ENCODE peak calls at places on chromosome 21, in ten cellular contexts. A, Z, W, Y, F, N, Q, G, U and C are unnamed samples.

GRCh38 chr21:32423320-32423719 is 10.8 kb downstream of the EVA1C start:
- DNase-seq in A (no peak), Z (no peak), W (no peak), Y (no peak), F (peak; percentile 94), N (no peak), Q (no peak), G (no peak), U (no peak), C (no peak)

GRCh38 chr21:26130249-26130896 is 40.2 kb downstream of the APP start:
- DNase-seq in A (no peak), Z (no peak), W (no peak), Y (no peak), F (peak; percentile 82), N (no peak), Q (no peak), G (no peak), U (no peak), C (no peak)

GRCh38 chr21:26116456-26117011 is 54.0 kb downstream of the APP start:
- DNase-seq in A (no peak), Z (no peak), W (no peak), Y (no peak), F (peak; percentile 44), N (no peak), Q (peak; percentile 76), G (no peak), U (peak; percentile 23), C (no peak)

GRCh38 chr21:25573409-25574206 is 33.7 kb downstream of the MRPL39 start:
- DNase-seq in A (no peak), Z (no peak), W (no peak), Y (no peak), F (peak; percentile 99), N (peak; percentile 16), Q (no peak), G (no peak), U (peak; percentile 6), C (peak; percentile 71)

GRCh38 chr21:25735895-25736597 is 1.3 kb downstream of the GABPA start:
- DNase-seq in A (no peak), Z (no peak), W (no peak), Y (no peak), F (peak; percentile 42), N (peak; percentile 25), Q (peak; percentile 35), G (no peak), U (peak; percentile 21), C (peak; percentile 54)

GRCh38 chr21:32412998-32413504 is 545 bp downstream of the EVA1C start:
- DNase-seq in A (peak; percentile 40), Z (peak; percentile 58), W (no peak), Y (peak; percentile 45), F (no peak), N (peak; percentile 72), Q (peak; percentile 63), G (no peak), U (no peak), C (no peak)

GRCh38 chr21:27590271-27590670 is 623.4 kb upstream of the ADAMTS5 start:
- DNase-seq in A (peak; percentile 36), Z (peak; percentile 50), W (no peak), Y (no peak), F (no peak), N (no peak), Q (peak; percentile 21), G (no peak), U (no peak), C (peak; percentile 36)

GRCh38 chr21:25708467-25709065 is 26.1 kb downstream of the ATP5PF start:
- DNase-seq in A (peak; percentile 43), Z (peak; percentile 37), W (no peak), Y (peak; percentile 15), F (peak; percentile 56), N (peak; percentile 38), Q (peak; percentile 58), G (no peak), U (peak; percentile 18), C (no peak)

GRCh38 chr21:14737922-14738321 is 191.8 kb upstream of the SAMSN1 start:
- DNase-seq in A (peak; percentile 34), Z (no peak), W (no peak), Y (no peak), F (peak; percentile 8), N (peak; percentile 73), Q (peak; percentile 76), G (no peak), U (peak; percentile 70), C (no peak)

GRCh38 chr21:32710069-32710784 is 17.6 kb downstream of the SYNJ1 start:
- DNase-seq in A (no peak), Z (no peak), W (no peak), Y (no peak), F (no peak), N (no peak), Q (peak; percentile 32), G (no peak), U (no peak), C (no peak)

GRCh38 chr21:19692231-19692630 is 1288.6 kb upstream of the TMPRSS15 start:
- DNase-seq in A (no peak), Z (no peak), W (no peak), Y (no peak), F (no peak), N (no peak), Q (no peak), G (no peak), U (no peak), C (no peak)

DNA sequence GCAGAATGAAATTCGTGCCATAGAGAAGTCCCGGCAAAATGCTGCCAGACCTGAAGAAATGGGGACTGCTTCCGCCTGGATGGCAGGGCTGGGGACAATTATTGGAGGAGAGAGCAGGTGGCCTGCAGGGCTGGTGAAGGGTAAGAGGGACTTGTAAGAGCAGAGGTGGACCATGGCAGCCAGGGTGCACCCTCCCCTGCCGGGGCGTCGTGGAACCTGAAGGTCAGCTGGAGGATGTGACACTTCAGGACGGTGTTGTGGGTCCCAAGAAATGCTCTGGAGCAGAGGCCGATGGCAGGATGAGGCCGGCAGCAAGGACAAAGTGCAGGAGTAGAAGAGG is 40.3 kb downstream of the RIPK4 start:
- DNase-seq in A (no peak), Z (no peak), W (no peak), Y (no peak), F (no peak), N (no peak), Q (no peak), G (no peak), U (no peak), C (no peak)
- H3K4me3 ChIP-seq in A (no peak overlapping the region), Z (no peak overlapping the region), W (no peak overlapping the region), Y (no peak overlapping the region), F (no peak overlapping the region), N (no peak overlapping the region), Q (no peak overlapping the region), G (no peak overlapping the region), U (peak overlapping the region; percentile 41), C (no peak overlapping the region)

DNA sequence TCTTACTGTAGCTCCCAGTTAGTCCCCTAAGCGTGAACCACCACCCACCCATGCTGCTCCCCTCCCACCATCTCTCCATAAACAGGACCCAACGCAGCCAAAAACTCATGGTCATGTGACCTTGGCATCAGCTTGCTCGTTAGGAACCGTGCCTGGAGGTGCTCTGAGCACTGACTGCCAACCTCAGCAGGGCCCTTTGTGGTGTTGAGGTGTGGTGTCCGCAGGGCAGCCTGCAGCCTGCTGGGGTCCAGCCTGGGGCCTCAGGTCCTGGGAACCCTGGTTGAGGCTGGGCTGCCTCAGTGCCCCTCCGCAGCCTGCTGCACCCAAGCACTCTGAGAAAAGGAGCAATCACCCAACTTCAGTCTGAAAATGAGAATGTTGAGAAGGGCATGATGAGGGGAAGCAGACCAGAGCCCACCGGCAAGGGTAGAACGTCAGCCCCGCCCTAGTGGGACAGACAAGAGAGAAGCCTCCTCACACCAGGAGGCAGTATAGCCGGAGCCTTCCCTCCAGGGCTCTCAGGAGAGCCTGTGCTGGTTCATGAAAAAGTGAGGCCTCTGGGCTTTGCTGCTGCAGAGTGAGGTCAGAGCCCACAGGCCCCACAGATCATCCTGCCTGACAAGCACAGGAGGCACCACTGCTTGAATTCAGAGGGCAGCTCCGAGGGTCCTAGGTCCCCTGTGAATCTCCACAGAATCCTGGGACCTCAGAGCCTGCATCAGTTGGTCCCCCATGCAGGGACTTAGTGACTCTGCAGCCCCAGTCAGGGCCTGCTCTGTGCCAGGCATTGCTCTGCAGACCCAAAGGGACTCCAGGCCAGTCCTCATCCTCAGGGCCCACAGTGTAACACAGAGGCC is 4.9 kb upstream of the COL6A2 start:
- DNase-seq in A (no peak), Z (peak; percentile 35), W (no peak), Y (peak; percentile 52), F (no peak), N (no peak), Q (no peak), G (no peak), U (no peak), C (no peak)
- H3K4me1 ChIP-seq in A (peaks cover 5% of the 10 kb centered on the region), Z (no peaks in the 10 kb centered on the region), W (no peaks in the 10 kb centered on the region), Y (peaks cover 10% of the 10 kb centered on the region), F (peaks cover 25% of the 10 kb centered on the region), N (no peaks in the 10 kb centered on the region), Q (no peaks in the 10 kb centered on the region), G (peaks cover 14% of the 10 kb centered on the region), U (no peaks in the 10 kb centered on the region), C (peaks cover 27% of the 10 kb centered on the region)

GRCh38 chr21:43736224-43736883 is 17.4 kb downstream of the PDXK start:
- DNase-seq in A (no peak), Z (no peak), W (no peak), Y (no peak), F (no peak), N (no peak), Q (no peak), G (no peak), U (no peak), C (no peak)

GRCh38 chr21:43734131-43734634 is 15.3 kb downstream of the PDXK start:
- DNase-seq in A (no peak), Z (no peak), W (no peak), Y (no peak), F (no peak), N (peak; percentile 95), Q (no peak), G (no peak), U (no peak), C (no peak)

GRCh38 chr21:43734830-43735229 is 15.9 kb downstream of the PDXK start:
- DNase-seq in A (no peak), Z (no peak), W (no peak), Y (no peak), F (peak; percentile 67), N (no peak), Q (no peak), G (no peak), U (no peak), C (no peak)

GRCh38 chr21:43733529-43734071 is 14.7 kb downstream of the PDXK start:
- DNase-seq in A (no peak), Z (no peak), W (no peak), Y (no peak), F (peak; percentile 79), N (no peak), Q (no peak), G (no peak), U (no peak), C (no peak)

GRCh38 chr21:43735236-43736091 is 16.5 kb downstream of the PDXK start:
- DNase-seq in A (no peak), Z (no peak), W (no peak), Y (no peak), F (no peak), N (no peak), Q (no peak), G (no peak), U (no peak), C (no peak)
- H3K27ac ChIP-seq in A (no peak overlapping the region), Z (no peak overlapping the region), W (no peak overlapping the region), Y (no peak overlapping the region), F (no peak overlapping the region), N (no peak overlapping the region), Q (no peak overlapping the region), G (peak overlapping the region; percentile 67), U (no peak overlapping the region), C (no peak overlapping the region)

GRCh38 chr21:38596264-38597042 is 98.2 kb upstream of the ERG start:
- DNase-seq in A (no peak), Z (no peak), W (no peak), Y (no peak), F (no peak), N (no peak), Q (no peak), G (no peak), U (peak; percentile 12), C (no peak)
- H3K4me3 ChIP-seq in A (no peak overlapping the region), Z (no peak overlapping the region), W (no peak overlapping the region), Y (no peak overlapping the region), F (no peak overlapping the region), N (no peak overlapping the region), Q (no peak overlapping the region), G (no peak overlapping the region), U (no peak overlapping the region), C (no peak overlapping the region)